ENCODE peak calls at places on chromosomes 16 and 17, in four cellular contexts. Y is mesenchymal stem cell; I is right lobe of liver; U is CD8-positive, alpha-beta memory T cell. L is an unnamed sample.

GRCh38 chr16:83233153-83233552 is 574.6 kb upstream of the HSBP1 start:
- DNase-seq in Y (peak; percentile 34), I (no peak), U (no peak), L (no peak)

GRCh38 chr17:14337596-14338079 is 36.8 kb downstream of the HS3ST3B1 start:
- DNase-seq in Y (no peak), I (no peak), U (no peak), L (no peak)

GRCh38 chr17:12730931-12731521 is 58.3 kb upstream of the ARHGAP44 start:
- DNase-seq in Y (peak; percentile 80), I (no peak), U (no peak), L (no peak)

GRCh38 chr17:80096531-80097306 is 4.7 kb upstream of the GAA start:
- DNase-seq in Y (no peak), I (no peak), U (no peak), L (no peak)

GRCh38 chr17:62076864-62077788 is 12.0 kb upstream of the MED13 start:
- DNase-seq in Y (no peak), I (peak; percentile 37), U (no peak), L (no peak)

GRCh38 chr16:30761427-30761927 is 385 bp downstream of the CFAP119 start:
- DNase-seq in Y (peak; percentile 68), I (no peak), U (peak; percentile 39), L (peak; percentile 83)

GRCh38 chr17:82693168-82693867 is 5.2 kb downstream of the RAB40B start:
- DNase-seq in Y (no peak), I (no peak), U (no peak), L (no peak)

GRCh38 chr16:53007095-53007494 is 45.6 kb downstream of the CHD9NB start:
- DNase-seq in Y (no peak), I (no peak), U (no peak), L (peak; percentile 11)

GRCh38 chr16:89152831-89153700 is 18.5 kb upstream of the CDH15 start:
- DNase-seq in Y (no peak), I (peak; percentile 10), U (no peak), L (peak; percentile 60)

GRCh38 chr16:59783191-59783590 is 1049.1 kb upstream of the GOT2 start:
- DNase-seq in Y (no peak), I (no peak), U (no peak), L (no peak)

DNA sequence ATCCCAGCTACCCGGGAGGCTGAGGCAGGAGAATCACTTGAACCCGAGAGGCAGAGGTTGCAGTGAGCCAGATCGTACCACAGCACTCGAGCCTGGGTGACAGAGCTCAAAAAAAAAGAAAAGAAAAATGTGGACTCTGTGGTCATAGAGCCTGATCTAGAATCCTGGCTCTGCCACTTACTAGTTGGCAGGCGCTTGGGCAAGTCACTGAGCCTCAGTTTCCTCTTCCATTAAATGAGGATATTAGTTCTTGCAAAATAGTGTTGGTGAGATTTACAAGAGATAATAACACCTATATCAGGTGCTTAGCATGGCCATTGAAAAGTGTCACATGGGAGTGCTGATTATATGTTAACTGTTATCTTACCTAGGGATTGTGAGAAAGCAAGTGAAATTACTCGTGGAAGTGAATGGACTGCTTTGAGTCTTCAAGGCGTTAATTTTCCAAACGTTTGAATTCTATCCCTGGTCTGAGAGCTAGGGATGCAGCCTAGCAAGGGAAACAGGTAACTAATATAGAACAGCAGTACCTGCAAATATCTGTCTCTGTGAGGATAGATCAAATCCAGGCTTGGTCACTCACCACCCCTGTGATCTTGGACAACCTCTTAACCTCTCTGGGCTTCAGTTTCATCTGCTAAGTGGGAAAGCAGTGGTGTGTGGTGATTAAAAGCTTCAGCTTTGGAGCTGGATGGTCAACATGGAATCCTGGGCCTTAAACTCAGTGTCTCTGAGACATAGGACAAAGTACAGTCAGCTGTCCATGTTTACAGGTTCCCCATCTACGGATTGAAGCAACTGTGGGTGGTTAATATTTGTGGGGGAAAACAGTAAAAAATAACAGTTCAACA is 953 bp upstream of the NSMCE1 start:
- DNase-seq in Y (no peak), I (no peak), U (no peak), L (no peak)
- H3K4me3 ChIP-seq in Y (peak overlapping the region; percentile 91), I (peak overlapping the region; percentile 69), U (peak overlapping the region; percentile 97), L (peak overlapping the region; percentile 68)

GRCh38 chr17:7382901-7383300 is 2.0 kb downstream of the TNK1 start:
- DNase-seq in Y (no peak), I (no peak), U (no peak), L (no peak)

GRCh38 chr17:7383371-7383741 is 2.5 kb downstream of the TNK1 start:
- DNase-seq in Y (no peak), I (no peak), U (no peak), L (no peak)

GRCh38 chr17:7380855-7381683 is at the start of gene TNK1:
- DNase-seq in Y (no peak), I (peak; percentile 80), U (no peak), L (no peak)

GRCh38 chr17:7383742-7384488 is 3.0 kb downstream of the TNK1 start:
- DNase-seq in Y (peak; percentile 32), I (no peak), U (peak; percentile 88), L (no peak)

GRCh38 chr17:7384489-7385081 is 3.7 kb downstream of the TNK1 start:
- DNase-seq in Y (no peak), I (no peak), U (no peak), L (no peak)
- H3K4me3 ChIP-seq in Y (peak overlapping the region; percentile 65), I (peak overlapping the region; percentile 16), U (peak overlapping the region; percentile 83), L (no peak overlapping the region)

GRCh38 chr17:73305845-73306836 is 5.7 kb downstream of the CDC42EP4 start:
- DNase-seq in Y (no peak), I (no peak), U (no peak), L (no peak)
- H3K4me3 ChIP-seq in Y (peak overlapping the region; percentile 64), I (no peak overlapping the region), U (no peak overlapping the region), L (no peak overlapping the region)

GRCh38 chr17:69499301-69499700 is 84.8 kb downstream of the MAP2K6 start:
- DNase-seq in Y (peak; percentile 26), I (no peak), U (no peak), L (no peak)

GRCh38 chr17:69500911-69501429 is 86.5 kb downstream of the MAP2K6 start:
- DNase-seq in Y (no peak), I (no peak), U (no peak), L (no peak)

GRCh38 chr17:69503711-69504110 is 89.2 kb downstream of the MAP2K6 start:
- DNase-seq in Y (no peak), I (no peak), U (no peak), L (no peak)

GRCh38 chr17:69501591-69502468 is 87.3 kb downstream of the MAP2K6 start:
- DNase-seq in Y (peak; percentile 64), I (no peak), U (no peak), L (peak; percentile 8)

GRCh38 chr17:69502488-69502887 is 88.0 kb downstream of the MAP2K6 start:
- DNase-seq in Y (no peak), I (no peak), U (no peak), L (no peak)
- H3K4me3 ChIP-seq in Y (no peak overlapping the region), I (no peak overlapping the region), U (no peak overlapping the region), L (no peak overlapping the region)

DNA sequence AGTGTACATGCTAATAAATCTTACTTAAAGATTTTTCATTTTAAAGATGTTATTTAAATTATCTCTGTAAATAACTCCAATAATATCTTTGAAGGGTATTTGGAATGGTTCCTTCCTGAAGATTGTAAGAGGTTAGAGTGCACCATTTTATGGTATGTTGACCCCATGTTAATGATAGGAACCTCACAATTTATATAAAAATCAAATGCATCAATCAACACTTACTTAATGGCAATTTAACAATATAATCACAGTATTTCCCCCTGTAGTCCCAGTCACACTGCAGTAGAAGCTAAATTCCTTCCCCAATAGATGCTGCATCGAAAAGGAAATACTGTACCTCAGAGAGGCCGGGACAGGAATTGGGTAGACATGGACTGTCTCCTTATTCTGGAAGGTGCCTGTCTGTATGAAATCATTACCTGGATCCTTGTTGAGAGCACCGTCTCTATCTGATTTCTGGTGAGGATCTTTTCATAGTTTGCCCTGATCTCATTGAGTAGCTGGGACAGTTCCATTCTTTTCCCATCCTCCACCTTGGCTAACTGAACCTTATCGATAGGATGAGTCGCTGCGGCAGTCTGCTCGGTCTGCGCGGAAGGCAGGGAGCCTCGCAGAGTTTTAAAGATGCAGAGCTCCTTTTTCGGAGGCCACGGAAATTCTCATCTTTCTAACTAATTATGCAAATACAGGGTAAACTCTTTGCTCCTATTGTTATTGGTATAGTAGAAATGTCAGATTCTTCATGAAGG is at the start of gene KRT222:
- DNase-seq in Y (no peak), I (peak; percentile 43), U (no peak), L (no peak)
- H3K4me3 ChIP-seq in Y (peak within 1 kb of the TSS; percentile 70), I (peak within 1 kb of the TSS; percentile 2), U (no peak within 1 kb of the TSS), L (no peak within 1 kb of the TSS)

DNA sequence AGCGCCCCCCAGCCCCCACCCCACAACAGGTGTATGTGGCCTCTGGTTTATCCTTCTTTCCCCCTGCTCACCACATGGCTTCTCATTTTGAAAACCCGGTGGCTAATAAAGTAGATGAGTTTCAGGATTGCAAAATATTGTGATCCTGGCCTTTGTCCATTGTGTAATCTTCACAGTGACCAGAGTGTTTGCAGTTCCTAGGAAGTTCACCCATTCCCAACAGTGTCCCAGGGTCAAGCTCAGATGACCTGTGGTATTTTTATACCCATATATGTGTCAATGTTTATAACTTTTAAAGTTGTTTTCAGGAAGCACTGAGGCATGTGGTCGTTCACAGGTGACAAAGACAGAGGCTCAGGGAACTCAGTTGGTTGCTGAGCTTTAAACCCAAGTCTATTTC is 721.9 kb downstream of the WWOX start:
- DNase-seq in Y (no peak), I (no peak), U (no peak), L (no peak)
- H3K4me3 ChIP-seq in Y (no peak overlapping the region), I (no peak overlapping the region), U (no peak overlapping the region), L (no peak overlapping the region)

GRCh38 chr17:2402517-2402916 is 1.7 kb upstream of the MNT start:
- DNase-seq in Y (no peak), I (no peak), U (no peak), L (no peak)
- H3K4me3 ChIP-seq in Y (peak overlapping the region; percentile 78), I (peak overlapping the region; percentile 65), U (peak overlapping the region; percentile 70), L (peak overlapping the region; percentile 45)